ENCODE peak calls at places on chromosome 6, in ten cellular contexts. R, V, G, D, S, B, O, A, Q and F are unnamed samples.

GRCh38 chr6:16136536-16137450 is 7.9 kb downstream of the MYLIP start:
- DNase-seq in R (peak; percentile 80), V (no peak), G (peak; percentile 36), D (peak; percentile 52), S (peak; percentile 91), B (no peak), O (peak; percentile 63), A (no peak), Q (peak; percentile 92), F (no peak)

GRCh38 chr6:167119680-167120556 is 3.0 kb upstream of the CCR6 start:
- DNase-seq in R (no peak), V (no peak), G (peak; percentile 69), D (no peak), S (no peak), B (no peak), O (no peak), A (no peak), Q (no peak), F (no peak)

GRCh38 chr6:43293698-43294097 is 4.4 kb upstream of the SLC22A7 start:
- DNase-seq in R (no peak), V (no peak), G (no peak), D (no peak), S (no peak), B (no peak), O (no peak), A (no peak), Q (no peak), F (no peak)

GRCh38 chr6:167154291-167154690 is 3.5 kb downstream of the GPR31 start:
- DNase-seq in R (no peak), V (no peak), G (no peak), D (no peak), S (no peak), B (no peak), O (no peak), A (no peak), Q (no peak), F (no peak)

GRCh38 chr6:13268914-13269532 is 59.3 kb downstream of the TBC1D7 start:
- DNase-seq in R (peak; percentile 62), V (no peak), G (no peak), D (no peak), S (peak; percentile 69), B (no peak), O (no peak), A (no peak), Q (peak; percentile 44), F (no peak)

GRCh38 chr6:20583447-20583806 is 49.2 kb downstream of the CDKAL1 start:
- DNase-seq in R (no peak), V (no peak), G (no peak), D (no peak), S (no peak), B (no peak), O (no peak), A (no peak), Q (no peak), F (no peak)

GRCh38 chr6:159217595-159218275 is 48.5 kb downstream of the FNDC1 start:
- DNase-seq in R (no peak), V (peak; percentile 75), G (peak; percentile 56), D (no peak), S (peak; percentile 23), B (no peak), O (no peak), A (no peak), Q (peak; percentile 21), F (no peak)

GRCh38 chr6:156992396-156992795 is 215.2 kb downstream of the ARID1B start:
- DNase-seq in R (no peak), V (peak; percentile 72), G (no peak), D (no peak), S (no peak), B (no peak), O (no peak), A (no peak), Q (no peak), F (no peak)

GRCh38 chr6:139860193-139860592 is 485.7 kb upstream of the CITED2 start:
- DNase-seq in R (no peak), V (no peak), G (no peak), D (no peak), S (no peak), B (no peak), O (no peak), A (no peak), Q (no peak), F (no peak)

GRCh38 chr6:64737418-64737817 is 969.6 kb downstream of the EYS start:
- DNase-seq in R (no peak), V (no peak), G (no peak), D (no peak), S (no peak), B (no peak), O (no peak), A (no peak), Q (no peak), F (no peak)

GRCh38 chr6:21199246-21199645 is 394.3 kb upstream of the SOX4 start:
- DNase-seq in R (no peak), V (no peak), G (no peak), D (no peak), S (no peak), B (no peak), O (no peak), A (peak; percentile 27), Q (no peak), F (no peak)

GRCh38 chr6:35108309-35108885 is 32.7 kb downstream of the TCP11 start:
- DNase-seq in R (no peak), V (no peak), G (no peak), D (no peak), S (no peak), B (no peak), O (no peak), A (no peak), Q (no peak), F (no peak)

GRCh38 chr6:113697642-113698410 is 159.3 kb upstream of the MARCKS start:
- DNase-seq in R (peak; percentile 86), V (no peak), G (no peak), D (no peak), S (peak; percentile 88), B (no peak), O (no peak), A (no peak), Q (peak; percentile 98), F (no peak)

GRCh38 chr6:3252369-3252768 is 6.4 kb upstream of the PSMG4 start:
- DNase-seq in R (no peak), V (no peak), G (no peak), D (no peak), S (no peak), B (no peak), O (no peak), A (no peak), Q (no peak), F (no peak)

GRCh38 chr6:35406666-35407065 is 45.5 kb upstream of the FANCE start:
- DNase-seq in R (no peak), V (no peak), G (no peak), D (no peak), S (no peak), B (no peak), O (no peak), A (no peak), Q (no peak), F (no peak)

GRCh38 chr6:74931567-74931966 is 274.3 kb downstream of the COL12A1 start:
- DNase-seq in R (peak; percentile 89), V (no peak), G (no peak), D (no peak), S (peak; percentile 95), B (no peak), O (no peak), A (no peak), Q (peak; percentile 86), F (no peak)

GRCh38 chr6:144349690-144350132 is 64.6 kb downstream of the UTRN start:
- DNase-seq in R (no peak), V (no peak), G (peak; percentile 66), D (no peak), S (peak; percentile 90), B (no peak), O (no peak), A (no peak), Q (peak; percentile 53), F (no peak)

GRCh38 chr6:167699141-167700036 is 127.3 kb upstream of the AFDN start:
- DNase-seq in R (no peak), V (peak; percentile 91), G (peak; percentile 34), D (peak; percentile 54), S (peak; percentile 7), B (no peak), O (peak; percentile 79), A (no peak), Q (no peak), F (no peak)

GRCh38 chr6:158744986-158745430 is 74.2 kb downstream of the EZR start:
- DNase-seq in R (no peak), V (no peak), G (no peak), D (no peak), S (peak; percentile 21), B (no peak), O (no peak), A (no peak), Q (no peak), F (no peak)

GRCh38 chr6:33740204-33740608 is 6.5 kb downstream of the IP6K3 start:
- DNase-seq in R (no peak), V (peak; percentile 58), G (no peak), D (no peak), S (no peak), B (no peak), O (no peak), A (no peak), Q (no peak), F (peak; percentile 94)

GRCh38 chr6:100482698-100483097 is 18.0 kb upstream of the SIM1 start:
- DNase-seq in R (no peak), V (no peak), G (no peak), D (no peak), S (no peak), B (no peak), O (no peak), A (no peak), Q (no peak), F (peak; percentile 67)

GRCh38 chr6:21312118-21312517 is 281.4 kb upstream of the SOX4 start:
- DNase-seq in R (no peak), V (no peak), G (no peak), D (no peak), S (no peak), B (no peak), O (no peak), A (no peak), Q (no peak), F (no peak)

GRCh38 chr6:116398366-116399005 is 27.7 kb downstream of the DSE start:
- DNase-seq in R (no peak), V (no peak), G (no peak), D (no peak), S (peak; percentile 72), B (no peak), O (no peak), A (no peak), Q (peak; percentile 72), F (no peak)